ENCODE peak calls at places on chromosome 12, in six cellular contexts. One of them, this sample, is unnamed.

GRCh38 chr12:114888928-114889327 is 205.0 kb upstream of the TBX3 start:
- DNase-seq in HCT116: no peak
- DNase-seq in tibial nerve: no peak
- DNase-seq in A549: no peak
- DNase-seq in testis: no peak
- DNase-seq in gastrocnemius medialis: no peak
- DNase-seq in this sample: no peak

GRCh38 chr12:49974231-49974675 is 1.5 kb downstream of the AQP6 start:
- DNase-seq in gastrocnemius medialis: peak
- DNase-seq in tibial nerve: peak
- DNase-seq in HCT116: no peak
- DNase-seq in testis: peak
- DNase-seq in A549: no peak
- DNase-seq in this sample: peak

GRCh38 chr12:51852404-51853137 is 4.1 kb upstream of the FIGNL2 start:
- DNase-seq in testis: no peak
- DNase-seq in A549: no peak
- DNase-seq in gastrocnemius medialis: no peak
- DNase-seq in tibial nerve: no peak
- DNase-seq in HCT116: no peak
- DNase-seq in this sample: no peak

GRCh38 chr12:122963928-122964240 is 2.4 kb downstream of the ABCB9 start:
- DNase-seq in gastrocnemius medialis: no peak
- DNase-seq in HCT116: no peak
- DNase-seq in A549: no peak
- DNase-seq in testis: peak
- DNase-seq in tibial nerve: no peak
- DNase-seq in this sample: no peak

GRCh38 chr12:94973202-94973601 is 30.3 kb downstream of the NDUFA12 start:
- DNase-seq in testis: no peak
- DNase-seq in tibial nerve: no peak
- DNase-seq in HCT116: no peak
- DNase-seq in A549: no peak
- DNase-seq in gastrocnemius medialis: no peak
- DNase-seq in this sample: no peak

GRCh38 chr12:5780536-5780935 is 164.5 kb downstream of the ANO2 start:
- DNase-seq in tibial nerve: no peak
- DNase-seq in A549: no peak
- DNase-seq in HCT116: no peak
- DNase-seq in testis: no peak
- DNase-seq in gastrocnemius medialis: no peak
- DNase-seq in this sample: no peak

GRCh38 chr12:122980192-122981035 is at the start of gene ARL6IP4:
- DNase-seq in A549: peak
- DNase-seq in testis: peak
- DNase-seq in tibial nerve: no peak
- DNase-seq in HCT116: no peak
- DNase-seq in gastrocnemius medialis: no peak
- DNase-seq in this sample: peak

GRCh38 chr12:87054225-87054624 is 798.0 kb upstream of the MGAT4C start:
- DNase-seq in gastrocnemius medialis: no peak
- DNase-seq in A549: no peak
- DNase-seq in testis: no peak
- DNase-seq in tibial nerve: no peak
- DNase-seq in HCT116: no peak
- DNase-seq in this sample: no peak

GRCh38 chr12:71019282-71019831 is 98.8 kb upstream of the PTPRR start:
- DNase-seq in HCT116: no peak
- DNase-seq in gastrocnemius medialis: no peak
- DNase-seq in testis: no peak
- DNase-seq in A549: no peak
- DNase-seq in tibial nerve: no peak
- DNase-seq in this sample: no peak

GRCh38 chr12:62259311-62259992 is 752 bp upstream of the USP15 start:
- DNase-seq in HCT116: no peak
- DNase-seq in gastrocnemius medialis: no peak
- DNase-seq in tibial nerve: no peak
- DNase-seq in testis: no peak
- DNase-seq in A549: peak
- DNase-seq in this sample: no peak

GRCh38 chr12:59736359-59736758 is 140.5 kb downstream of the SLC16A7 start:
- DNase-seq in HCT116: no peak
- DNase-seq in tibial nerve: no peak
- DNase-seq in A549: no peak
- DNase-seq in gastrocnemius medialis: no peak
- DNase-seq in testis: no peak
- DNase-seq in this sample: no peak

GRCh38 chr12:13135336-13136178 is 32.1 kb upstream of the GSG1 start:
- DNase-seq in gastrocnemius medialis: peak
- DNase-seq in testis: peak
- DNase-seq in HCT116: peak
- DNase-seq in tibial nerve: no peak
- DNase-seq in A549: no peak
- DNase-seq in this sample: peak

GRCh38 chr12:13304924-13305323 is 108.4 kb downstream of the EMP1 start:
- DNase-seq in HCT116: no peak
- DNase-seq in A549: no peak
- DNase-seq in tibial nerve: no peak
- DNase-seq in gastrocnemius medialis: no peak
- DNase-seq in testis: no peak
- DNase-seq in this sample: no peak

GRCh38 chr12:116592731-116593130 is 33.5 kb downstream of the MAP1LC3B2 start:
- DNase-seq in tibial nerve: no peak
- DNase-seq in A549: no peak
- DNase-seq in gastrocnemius medialis: no peak
- DNase-seq in testis: no peak
- DNase-seq in HCT116: no peak
- DNase-seq in this sample: peak

GRCh38 chr12:122123051-122123760 is 44.6 kb downstream of the MLXIP start:
- DNase-seq in testis: peak
- DNase-seq in gastrocnemius medialis: peak
- DNase-seq in HCT116: peak
- DNase-seq in A549: peak
- DNase-seq in tibial nerve: peak
- DNase-seq in this sample: peak

GRCh38 chr12:68956466-68956865 is 23.5 kb upstream of the CPM start:
- DNase-seq in HCT116: no peak
- DNase-seq in testis: no peak
- DNase-seq in gastrocnemius medialis: no peak
- DNase-seq in tibial nerve: no peak
- DNase-seq in A549: no peak
- DNase-seq in this sample: no peak

GRCh38 chr12:25829192-25829591 is 129.3 kb upstream of the RASSF8 start:
- DNase-seq in HCT116: no peak
- DNase-seq in tibial nerve: peak
- DNase-seq in testis: no peak
- DNase-seq in A549: peak
- DNase-seq in gastrocnemius medialis: no peak
- DNase-seq in this sample: no peak

GRCh38 chr12:63206908-63207307 is 55.9 kb upstream of the AVPR1A start:
- DNase-seq in A549: no peak
- DNase-seq in testis: no peak
- DNase-seq in tibial nerve: peak
- DNase-seq in HCT116: no peak
- DNase-seq in gastrocnemius medialis: peak
- DNase-seq in this sample: no peak

GRCh38 chr12:67698711-67699603 is 50.4 kb downstream of the DYRK2 start:
- DNase-seq in tibial nerve: no peak
- DNase-seq in gastrocnemius medialis: no peak
- DNase-seq in A549: no peak
- DNase-seq in HCT116: no peak
- DNase-seq in testis: no peak
- DNase-seq in this sample: no peak

GRCh38 chr12:65958456-65958855 is 134.2 kb downstream of the HMGA2 start:
- DNase-seq in A549: no peak
- DNase-seq in testis: no peak
- DNase-seq in HCT116: no peak
- DNase-seq in gastrocnemius medialis: no peak
- DNase-seq in tibial nerve: no peak
- DNase-seq in this sample: no peak

GRCh38 chr12:5267603-5268423 is 164.1 kb upstream of the NTF3 start:
- DNase-seq in A549: no peak
- DNase-seq in HCT116: no peak
- DNase-seq in gastrocnemius medialis: no peak
- DNase-seq in testis: no peak
- DNase-seq in tibial nerve: no peak
- DNase-seq in this sample: no peak

GRCh38 chr12:113190761-113191160 is 5.2 kb downstream of the RITA1 start:
- DNase-seq in HCT116: peak
- DNase-seq in testis: peak
- DNase-seq in tibial nerve: no peak
- DNase-seq in A549: peak
- DNase-seq in gastrocnemius medialis: no peak
- DNase-seq in this sample: no peak

GRCh38 chr12:50788562-50788961 is 24.7 kb downstream of the ATF1 start:
- DNase-seq in A549: no peak
- DNase-seq in gastrocnemius medialis: no peak
- DNase-seq in testis: no peak
- DNase-seq in tibial nerve: no peak
- DNase-seq in HCT116: no peak
- DNase-seq in this sample: no peak

GRCh38 chr12:98660521-98660920 is 15.4 kb downstream of the APAF1 start:
- DNase-seq in tibial nerve: no peak
- DNase-seq in A549: no peak
- DNase-seq in gastrocnemius medialis: no peak
- DNase-seq in HCT116: no peak
- DNase-seq in testis: no peak
- DNase-seq in this sample: no peak

GRCh38 chr12:107360033-107360432 is 266.7 kb upstream of the CRY1 start:
- DNase-seq in A549: no peak
- DNase-seq in testis: no peak
- DNase-seq in tibial nerve: no peak
- DNase-seq in HCT116: no peak
- DNase-seq in gastrocnemius medialis: no peak
- DNase-seq in this sample: no peak

GRCh38 chr12:52006726-52007157 is at the start of gene TAMALIN:
- DNase-seq in HCT116: no peak
- DNase-seq in gastrocnemius medialis: no peak
- DNase-seq in A549: no peak
- DNase-seq in tibial nerve: peak
- DNase-seq in testis: peak
- DNase-seq in this sample: peak

GRCh38 chr12:127926004-127926403 is 341.0 kb upstream of the TMEM132C start:
- DNase-seq in tibial nerve: peak
- DNase-seq in testis: peak
- DNase-seq in HCT116: no peak
- DNase-seq in gastrocnemius medialis: no peak
- DNase-seq in A549: no peak
- DNase-seq in this sample: no peak

GRCh38 chr12:127928615-127929014 is 338.4 kb upstream of the TMEM132C start:
- DNase-seq in gastrocnemius medialis: no peak
- DNase-seq in tibial nerve: no peak
- DNase-seq in HCT116: no peak
- DNase-seq in A549: no peak
- DNase-seq in testis: no peak
- DNase-seq in this sample: no peak

GRCh38 chr12:127930122-127930521 is 336.8 kb upstream of the TMEM132C start:
- DNase-seq in HCT116: no peak
- DNase-seq in A549: no peak
- DNase-seq in tibial nerve: no peak
- DNase-seq in testis: no peak
- DNase-seq in gastrocnemius medialis: no peak
- DNase-seq in this sample: no peak

GRCh38 chr12:127929172-127929571 is 337.8 kb upstream of the TMEM132C start:
- DNase-seq in gastrocnemius medialis: no peak
- DNase-seq in testis: no peak
- DNase-seq in A549: no peak
- DNase-seq in tibial nerve: no peak
- DNase-seq in HCT116: no peak
- DNase-seq in this sample: no peak

DNA sequence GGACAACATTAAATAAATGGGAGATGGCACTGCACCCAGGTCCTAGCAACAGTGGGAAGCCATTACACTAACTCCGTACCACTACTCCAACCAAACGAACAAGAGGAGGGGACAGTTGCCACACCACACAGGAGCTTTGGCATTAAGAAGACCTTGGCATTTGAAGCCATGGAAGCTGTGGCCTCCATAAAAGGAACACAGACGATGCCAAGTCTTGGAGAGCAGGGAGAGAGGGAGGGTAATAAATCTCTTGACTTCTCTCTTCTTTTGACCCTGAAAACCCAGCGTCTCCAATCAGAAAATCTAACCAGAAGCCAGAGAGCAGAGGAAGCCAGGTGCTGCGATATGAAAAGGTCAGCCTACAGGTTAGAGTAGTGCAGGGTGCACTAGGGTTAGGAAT is 338.8 kb upstream of the TMEM132C start:
- DNase-seq in A549: no peak
- DNase-seq in tibial nerve: no peak
- DNase-seq in gastrocnemius medialis: no peak
- DNase-seq in testis: no peak
- DNase-seq in HCT116: no peak
- DNase-seq in this sample: no peak
- H3K4me3 ChIP-seq in A549: no peak
- H3K4me3 ChIP-seq in tibial nerve: no peak
- H3K4me3 ChIP-seq in gastrocnemius medialis: no peak
- H3K4me3 ChIP-seq in testis: no peak
- H3K4me3 ChIP-seq in HCT116: no peak
- H3K4me3 ChIP-seq in this sample: no peak

GRCh38 chr12:40903040-40903439 is 210.8 kb downstream of the CNTN1 start:
- DNase-seq in gastrocnemius medialis: no peak
- DNase-seq in A549: no peak
- DNase-seq in tibial nerve: no peak
- DNase-seq in HCT116: no peak
- DNase-seq in testis: no peak
- DNase-seq in this sample: no peak
- TF ChIP-seq POLR2A in gastrocnemius medialis: no peak
- TF ChIP-seq POLR2A in A549: no peak
- TF ChIP-seq POLR2A in tibial nerve: no peak
- TF ChIP-seq POLR2A in HCT116: no peak
- TF ChIP-seq POLR2A in testis: no peak
- TF ChIP-seq POLR2A in this sample: no peak

GRCh38 chr12:6786416-6787094 is 2.8 kb upstream of the CD4 start:
- DNase-seq in testis: no peak
- DNase-seq in HCT116: no peak
- DNase-seq in tibial nerve: no peak
- DNase-seq in gastrocnemius medialis: no peak
- DNase-seq in A549: no peak
- DNase-seq in this sample: no peak
- H3K4me3 ChIP-seq in testis: no peak
- H3K4me3 ChIP-seq in HCT116: no peak
- H3K4me3 ChIP-seq in tibial nerve: no peak
- H3K4me3 ChIP-seq in gastrocnemius medialis: no peak
- H3K4me3 ChIP-seq in A549: no peak
- H3K4me3 ChIP-seq in this sample: no peak

DNA sequence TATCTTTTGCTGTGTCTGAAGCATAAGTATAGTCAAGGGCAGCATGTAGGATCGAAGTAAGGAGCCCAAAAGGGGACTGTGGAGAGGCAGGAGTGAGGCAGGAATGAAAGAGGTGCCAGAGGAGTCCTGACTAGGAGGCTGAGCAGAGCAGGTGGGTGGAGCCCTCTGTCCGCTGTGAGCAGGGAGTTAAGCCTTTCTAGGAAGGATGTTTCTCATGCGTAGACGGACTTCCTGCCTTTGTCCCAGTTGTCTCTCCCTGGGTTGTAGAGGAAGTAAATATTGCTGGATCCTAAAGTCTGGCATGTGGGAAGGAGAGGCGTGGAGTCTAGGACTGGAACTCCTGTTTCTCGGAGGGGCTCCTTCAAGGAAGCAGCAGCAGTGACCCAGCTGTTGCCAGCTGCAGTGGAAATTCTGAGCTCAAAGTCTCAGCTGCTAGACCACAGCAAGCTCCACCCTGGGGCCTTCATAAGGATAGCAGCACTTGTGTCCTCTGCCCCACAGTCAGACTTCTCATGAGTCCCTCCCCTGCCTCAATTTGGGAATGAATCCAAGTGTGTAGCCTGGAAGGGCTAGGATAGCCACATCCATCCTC is 44.0 kb downstream of the RBMS2 start:
- DNase-seq in HCT116: no peak
- DNase-seq in testis: peak
- DNase-seq in tibial nerve: peak
- DNase-seq in A549: peak
- DNase-seq in gastrocnemius medialis: peak
- DNase-seq in this sample: peak
- TF ChIP-seq POLR2A in HCT116: no peak
- TF ChIP-seq POLR2A in testis: no peak
- TF ChIP-seq POLR2A in tibial nerve: no peak
- TF ChIP-seq POLR2A in A549: no peak
- TF ChIP-seq POLR2A in gastrocnemius medialis: peak
- TF ChIP-seq POLR2A in this sample: peak